ENCODE peak calls at places on chromosome 10, in six cellular contexts. H is activated CD4-positive, CD25-positive, alpha-beta regulatory T cell; D is Daoy; Y is GM10248; J is AG04449; Q is ELF-1. M is an unnamed sample.

GRCh38 chr10:73991846-73992245 is 6.1 kb upstream of the VCL start:
- DNase-seq in Y (peak), H (peak), J (no peak), Q (no peak), D (peak), M (peak)

GRCh38 chr10:71213761-71214440 is 1.5 kb downstream of the UNC5B start:
- DNase-seq in H (no peak), D (peak), Q (peak), J (peak), Y (no peak), M (peak)

GRCh38 chr10:35888400-35888799 is 246.3 kb upstream of the FZD8 start:
- DNase-seq in J (no peak), Q (no peak), H (no peak), D (no peak), Y (no peak), M (no peak)

GRCh38 chr10:101624526-101625102 is 36.5 kb downstream of the DPCD start:
- DNase-seq in Q (no peak), D (no peak), H (no peak), J (no peak), Y (no peak), M (no peak)

GRCh38 chr10:96919785-96920425 is 87.8 kb downstream of the LCOR start:
- DNase-seq in D (peak), J (no peak), Y (no peak), Q (no peak), H (no peak), M (peak)

GRCh38 chr10:71528371-71529202 is 131.9 kb downstream of the CDH23 start:
- DNase-seq in Q (peak), H (no peak), D (no peak), Y (no peak), J (no peak), M (no peak)

GRCh38 chr10:92239185-92239599 is 51.7 kb downstream of the CPEB3 start:
- DNase-seq in Y (no peak), H (no peak), Q (no peak), D (no peak), J (no peak), M (no peak)

GRCh38 chr10:59175538-59176240 is 754 bp upstream of the PHYHIPL start:
- DNase-seq in D (peak), J (no peak), Y (peak), Q (peak), H (no peak), M (no peak)

GRCh38 chr10:122280156-122280555 is 9.1 kb downstream of the BTBD16 start:
- DNase-seq in H (no peak), Y (no peak), J (no peak), Q (no peak), D (no peak), M (no peak)

GRCh38 chr10:30557884-30558283 is 71.7 kb downstream of the LYZL2 start:
- DNase-seq in H (no peak), J (no peak), Y (no peak), D (peak), Q (peak), M (peak)

GRCh38 chr10:130763071-130763470 is 548.5 kb downstream of the TCERG1L start:
- DNase-seq in J (no peak), H (no peak), Q (no peak), D (no peak), Y (no peak), M (no peak)

GRCh38 chr10:71622656-71623055 is 96.9 kb downstream of the C10orf105 start:
- DNase-seq in Y (no peak), D (no peak), Q (no peak), J (no peak), H (no peak), M (no peak)

GRCh38 chr10:1149793-1150637 is 93.8 kb downstream of the WDR37 start:
- DNase-seq in Y (no peak), Q (no peak), D (no peak), H (no peak), J (no peak), M (no peak)

GRCh38 chr10:18185621-18186020 is 45.4 kb downstream of the CACNB2 start:
- DNase-seq in H (no peak), D (no peak), Q (no peak), Y (no peak), J (no peak), M (no peak)

GRCh38 chr10:93026072-93026471 is 34.5 kb upstream of the CYP26C1 start:
- DNase-seq in Q (no peak), H (no peak), J (no peak), D (no peak), Y (no peak), M (no peak)

GRCh38 chr10:110893559-110894179 is 21.9 kb downstream of the PDCD4 start:
- DNase-seq in D (peak), Q (no peak), J (no peak), H (no peak), Y (peak), M (peak)

GRCh38 chr10:2619472-2619871 is 447.9 kb upstream of the PFKP start:
- DNase-seq in J (no peak), H (no peak), Y (no peak), D (peak), Q (no peak), M (peak)

GRCh38 chr10:5942471-5942870 is 34.9 kb downstream of the IL15RA start:
- DNase-seq in J (no peak), Y (no peak), Q (no peak), H (no peak), D (no peak), M (no peak)

GRCh38 chr10:67602268-67602950 is 93.6 kb downstream of the CTNNA3 start:
- DNase-seq in H (no peak), Y (no peak), J (peak), D (peak), Q (no peak), M (peak)

GRCh38 chr10:130043491-130043890 is 67.1 kb downstream of the C10orf143 start:
- DNase-seq in J (no peak), H (no peak), D (no peak), Y (no peak), Q (no peak), M (no peak)

GRCh38 chr10:88122145-88122544 is 258.7 kb downstream of the PTEN start:
- DNase-seq in Q (no peak), J (no peak), Y (no peak), D (no peak), H (no peak), M (no peak)

GRCh38 chr10:91603931-91604331 is 28.9 kb downstream of the PPP1R3C start:
- DNase-seq in Q (no peak), Y (no peak), J (no peak), H (no peak), D (no peak), M (peak)

GRCh38 chr10:82429302-82429701 is 554.3 kb downstream of the NRG3 start:
- DNase-seq in D (no peak), J (no peak), Q (no peak), H (no peak), Y (no peak), M (no peak)